ENCODE peak calls at places on chromosomes 13 and 19, in nine cellular contexts. B is HS-5, P is C1 segment of cervical spinal cord, S is NCI-H1105 treated with DMSO at 0.1 percent for 48 hours, J is Ammon's horn, F is A172, K is left cardiac atrium, M is GM10248, D is LHCN-M2. A is an unnamed sample.

GRCh38 chr13:50594276-50594970 is 249.1 kb downstream of the DLEU7 start:
- DNase-seq in S (no peak), P (no peak), M (peak; percentile 80), K (no peak), J (no peak), F (no peak), D (no peak), B (no peak), A (no peak)

GRCh38 chr13:65479692-65480091 is 1750.4 kb downstream of the PCDH9 start:
- DNase-seq in P (no peak), M (no peak), F (no peak), D (peak; percentile 4), K (no peak), S (no peak), B (no peak), J (no peak), A (no peak)

GRCh38 chr13:44305845-44306244 is 67.8 kb upstream of the SERP2 start:
- DNase-seq in P (no peak), M (no peak), B (no peak), K (no peak), J (no peak), S (no peak), F (no peak), D (peak; percentile 68), A (no peak)

GRCh38 chr13:109569938-109570711 is 216.3 kb downstream of the IRS2 start:
- DNase-seq in F (no peak), D (no peak), P (no peak), K (no peak), M (peak; percentile 20), J (peak; percentile 14), S (no peak), B (no peak), A (no peak)

GRCh38 chr13:72164811-72165210 is 297.8 kb upstream of the DACH1 start:
- DNase-seq in B (no peak), S (no peak), K (no peak), P (no peak), M (no peak), D (peak; percentile 73), J (no peak), F (no peak), A (no peak)

GRCh38 chr13:49336655-49337054 is 88.9 kb downstream of the CDADC1 start:
- DNase-seq in F (no peak), D (no peak), K (no peak), P (no peak), S (no peak), M (no peak), B (no peak), J (no peak), A (no peak)

GRCh38 chr13:110869805-110870706 is 44.8 kb downstream of the ANKRD10 start:
- DNase-seq in K (peak; percentile 95), F (peak; percentile 100), D (peak; percentile 100), S (no peak), P (peak; percentile 19), J (peak; percentile 57), M (no peak), B (peak; percentile 92), A (peak; percentile 99)

GRCh38 chr19:37855098-37855497 is 51.3 kb downstream of the WDR87 start:
- DNase-seq in S (no peak), J (peak; percentile 51), P (no peak), M (peak; percentile 40), B (no peak), K (peak; percentile 55), F (no peak), D (no peak), A (no peak)

GRCh38 chr13:45121421-45121820 is 1.1 kb downstream of the GTF2F2 start:
- DNase-seq in J (no peak), S (no peak), D (peak; percentile 52), B (no peak), K (no peak), F (peak; percentile 11), M (no peak), P (no peak), A (no peak)

GRCh38 chr19:53867225-53868090 is at the start of gene MYADM:
- DNase-seq in M (peak; percentile 95), S (no peak), K (peak; percentile 99), P (peak; percentile 84), B (peak; percentile 94), D (peak; percentile 98), J (peak; percentile 98), F (peak; percentile 100), A (peak; percentile 99)

GRCh38 chr13:106028916-106029315 is 506.5 kb downstream of the EFNB2 start:
- DNase-seq in S (no peak), J (no peak), P (no peak), K (no peak), D (no peak), B (no peak), M (no peak), F (peak; percentile 68), A (no peak)

GRCh38 chr19:18438331-18439024 is 545 bp upstream of the ISYNA1 start:
- DNase-seq in S (no peak), J (no peak), B (no peak), P (no peak), K (peak; percentile 83), D (no peak), F (no peak), M (no peak), A (no peak)

A was measured in COLO829.